ENCODE peak calls at places on chromosomes 16 and 17, in nine cellular contexts. O is stimulated activated naive B cell treated with anti-CD40 and anti-IgM and Interleukin-4, amounts not matched to agents 10 μg/mL and 1 μg/mL and 100 μg/mL, for 72 hours; I is stimulated activated CD8-positive, alpha-beta memory T cell treated with anti-CD3 and anti-CD28 coated beads, Interleukin-4, amount 100 ng/mL, for 4 hours; L is neural crest cell; J is hepatic stellate cell; B is central memory CD4-positive, alpha-beta T cell; C is HuH-7; H is AG04449; X is RWPE1. P is an unnamed sample.

GRCh38 chr17:1422907-1423306 is 22.9 kb upstream of the YWHAE start:
- DNase-seq in O (no peak), C (no peak), J (peak), H (peak), X (peak), B (no peak), I (no peak), L (no peak), P (no peak)

GRCh38 chr17:57206928-57207327 is 49.4 kb upstream of the MSI2 start:
- DNase-seq in J (no peak), X (no peak), C (no peak), L (no peak), I (no peak), B (no peak), O (no peak), H (no peak), P (no peak)

GRCh38 chr16:88685156-88686061 is 898 bp downstream of the SNAI3 start:
- DNase-seq in J (peak), L (no peak), H (no peak), I (no peak), B (no peak), C (peak), O (no peak), X (peak), P (no peak)

GRCh38 chr16:64478258-64478906 is 643.5 kb downstream of the CDH11 start:
- DNase-seq in L (no peak), J (peak), C (no peak), X (no peak), B (no peak), I (no peak), O (no peak), H (peak), P (peak)

GRCh38 chr17:45857977-45858708 is 13.5 kb downstream of the SPPL2C start:
- DNase-seq in I (no peak), L (peak), X (peak), C (no peak), H (no peak), J (no peak), B (no peak), O (no peak), P (no peak)

GRCh38 chr16:78444-79145 is 570 bp downstream of the MPG start:
- DNase-seq in I (no peak), X (peak), J (peak), C (peak), L (no peak), H (no peak), B (no peak), O (no peak), P (no peak)

GRCh38 chr17:8629371-8630226 is 926 bp downstream of the MYH10 start:
- DNase-seq in B (no peak), X (peak), L (peak), C (peak), I (no peak), H (no peak), J (peak), O (no peak), P (no peak)

GRCh38 chr17:67246648-67247415 is 1.8 kb upstream of the HELZ start:
- DNase-seq in O (no peak), L (no peak), J (no peak), C (peak), B (peak), I (no peak), H (no peak), X (peak), P (no peak)

GRCh38 chr17:41868568-41868967 is 3.3 kb upstream of the KLHL11 start:
- DNase-seq in O (no peak), J (no peak), B (no peak), I (no peak), H (no peak), C (no peak), X (no peak), L (no peak), P (no peak)

GRCh38 chr16:55695595-55695994 is 39.8 kb downstream of the SLC6A2 start:
- DNase-seq in J (no peak), C (no peak), H (no peak), L (no peak), I (no peak), X (no peak), O (no peak), B (no peak), P (no peak)

GRCh38 chr17:354651-355556 is 2.3 kb upstream of the RPH3AL start:
- DNase-seq in H (no peak), C (no peak), J (no peak), B (no peak), L (no peak), O (no peak), I (no peak), X (no peak), P (no peak)

GRCh38 chr17:43768382-43768781 is 9.8 kb upstream of the SOST start:
- DNase-seq in O (peak), C (no peak), H (no peak), I (no peak), L (no peak), J (no peak), X (no peak), B (no peak), P (no peak)

GRCh38 chr17:77247048-77247541 is 106.3 kb downstream of the SEC14L1 start:
- DNase-seq in B (peak), C (peak), O (peak), X (peak), I (peak), J (peak), H (no peak), L (peak), P (no peak)

GRCh38 chr16:73082608-73083007 is 34.7 kb upstream of the ZFHX3 start:
- DNase-seq in H (peak), L (no peak), X (peak), B (no peak), C (no peak), I (no peak), J (peak), O (no peak), P (no peak)

GRCh38 chr16:59701987-59702386 is 967.9 kb upstream of the GOT2 start:
- DNase-seq in I (no peak), L (no peak), X (no peak), O (no peak), B (no peak), H (no peak), J (no peak), C (no peak), P (no peak)

GRCh38 chr17:5635949-5636348 is 51.6 kb upstream of the NLRP1 start:
- DNase-seq in L (no peak), B (no peak), H (no peak), I (no peak), X (no peak), J (no peak), C (no peak), O (no peak), P (no peak)

GRCh38 chr17:17062866-17063265 is 20.6 kb downstream of the MPRIP start:
- DNase-seq in B (no peak), I (no peak), O (no peak), H (no peak), J (no peak), L (no peak), C (no peak), X (no peak), P (no peak)

GRCh38 chr16:88357306-88358032 is 25.3 kb upstream of the ZNF469 start:
- DNase-seq in B (no peak), C (no peak), X (no peak), I (no peak), J (no peak), L (no peak), O (no peak), H (peak), P (no peak)

GRCh38 chr17:17740627-17741237 is 59.5 kb downstream of the RAI1 start:
- DNase-seq in C (no peak), O (no peak), B (no peak), I (peak), L (no peak), J (no peak), H (no peak), X (no peak), P (no peak)

GRCh38 chr16:75288596-75289120 is 37.2 kb upstream of the BCAR1 start:
- DNase-seq in O (peak), B (peak), H (no peak), I (peak), L (no peak), C (no peak), X (no peak), J (no peak), P (no peak)

GRCh38 chr16:89322381-89323119 is 105.0 kb downstream of the ZNF778 start:
- DNase-seq in L (peak), H (no peak), X (no peak), B (no peak), I (no peak), O (no peak), J (peak), C (no peak), P (no peak)

GRCh38 chr17:66268247-66268927 is 34.0 kb upstream of the PRKCA start:
- DNase-seq in I (no peak), C (no peak), O (no peak), J (peak), B (no peak), X (no peak), H (peak), L (no peak), P (no peak)

GRCh38 chr16:30030011-30030685 is 923 bp downstream of the TLCD3B start:
- DNase-seq in C (no peak), J (no peak), B (no peak), L (no peak), H (no peak), O (no peak), I (no peak), X (no peak), P (no peak)

GRCh38 chr16:24689128-24689527 is 40.3 kb upstream of the TNRC6A start:
- DNase-seq in J (peak), C (peak), O (no peak), L (peak), H (no peak), B (no peak), I (no peak), X (no peak), P (no peak)

GRCh38 chr16:8257561-8257960 is 332.8 kb downstream of the TMEM114 start:
- DNase-seq in B (no peak), X (no peak), C (no peak), H (no peak), L (no peak), J (no peak), O (no peak), I (no peak), P (no peak)

GRCh38 chr16:85093705-85094104 is 18.6 kb downstream of the CIBAR2 start:
- DNase-seq in B (no peak), J (no peak), L (no peak), O (no peak), X (no peak), H (no peak), C (no peak), I (no peak), P (no peak)

GRCh38 chr16:12390074-12390473 is 413.5 kb downstream of the SNX29 start:
- DNase-seq in B (no peak), J (no peak), I (no peak), L (no peak), C (no peak), O (no peak), X (no peak), H (no peak), P (no peak)